ENCODE peak calls at places on chromosomes 5 and 9, in seven cellular contexts. N is kidney, S is cardiac muscle cell, B is A549, Z is fibroblast of mammary gland, L is cardiac fibroblast, K is PC-9. F is an unnamed sample.

GRCh38 chr9:19408316-19408692 is 505 bp upstream of the ACER2 start:
- DNase-seq in N (peak), S (no peak), B (peak), Z (no peak), L (no peak), K (no peak), F (no peak)

GRCh38 chr9:72554221-72554641 is 32.8 kb downstream of the TMC1 start:
- DNase-seq in N (no peak), S (no peak), B (peak), Z (peak), L (peak), K (peak), F (peak)

GRCh38 chr5:54988218-54988617 is 2.8 kb upstream of the ESM1 start:
- DNase-seq in N (no peak), S (no peak), B (no peak), Z (no peak), L (no peak), K (no peak), F (no peak)

GRCh38 chr9:125241863-125242739 is 958 bp upstream of the HSPA5 start:
- DNase-seq in N (peak), S (no peak), B (peak), Z (no peak), L (peak), K (peak), F (no peak)

GRCh38 chr9:105883847-105884246 is 189.5 kb downstream of the TMEM38B start:
- DNase-seq in N (no peak), S (no peak), B (no peak), Z (no peak), L (no peak), K (no peak), F (no peak)

GRCh38 chr5:90529939-90530677 is 724 bp upstream of the LYSMD3 start:
- DNase-seq in N (no peak), S (peak), B (peak), Z (peak), L (peak), K (peak), F (peak)

GRCh38 chr9:33133186-33133585 is 34.0 kb downstream of the B4GALT1 start:
- DNase-seq in N (no peak), S (no peak), B (no peak), Z (peak), L (no peak), K (no peak), F (no peak)

GRCh38 chr9:20526500-20527319 is 95.6 kb downstream of the MLLT3 start:
- DNase-seq in N (no peak), S (no peak), B (no peak), Z (no peak), L (peak), K (peak), F (no peak)

GRCh38 chr5:143349127-143349526 is 54.4 kb downstream of the NR3C1 start:
- DNase-seq in N (no peak), S (no peak), B (no peak), Z (peak), L (no peak), K (no peak), F (no peak)

GRCh38 chr5:422323-423232 is 20.4 kb upstream of the EXOC3 start:
- DNase-seq in N (peak), S (no peak), B (no peak), Z (no peak), L (no peak), K (no peak), F (no peak)

GRCh38 chr5:111598996-111599395 is 86.7 kb upstream of the STARD4 start:
- DNase-seq in N (no peak), S (no peak), B (no peak), Z (no peak), L (no peak), K (no peak), F (no peak)
- H3K4me3 ChIP-seq in N (no peak), S (no peak), B (no peak), Z (no peak), L (no peak), K (no peak), F (no peak)

DNA sequence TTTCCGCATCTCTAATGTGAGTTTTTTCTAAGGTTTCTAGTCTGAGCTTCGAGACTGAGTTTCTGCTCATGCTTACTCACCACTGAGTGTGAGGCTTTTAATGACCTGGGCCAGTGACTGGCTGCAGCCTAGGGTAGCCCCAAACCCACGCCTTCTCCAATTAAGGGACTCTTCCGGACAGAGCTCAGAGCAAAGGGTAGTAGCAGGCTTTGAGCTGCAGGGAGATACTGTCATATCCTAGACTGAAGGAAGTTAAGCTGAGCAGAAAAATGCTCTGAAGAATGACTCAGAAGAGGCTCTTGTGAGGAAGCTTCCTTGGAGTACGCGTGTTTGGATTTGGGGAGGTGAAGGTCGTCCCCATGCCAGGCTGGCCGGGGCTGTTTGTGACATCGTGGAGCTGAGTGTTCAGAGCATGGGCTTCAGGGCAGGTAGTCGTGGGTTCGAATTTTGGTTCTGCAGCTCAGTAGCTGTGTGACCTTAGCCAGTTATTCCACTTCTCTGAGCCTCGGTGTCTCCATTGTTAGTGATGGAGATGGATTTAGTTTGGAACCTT is 3.5 kb downstream of the USP20 start:
- DNase-seq in N (no peak), S (no peak), B (no peak), Z (peak), L (peak), K (peak), F (peak)
- TF ChIP-seq CTCF in N (no peak), S (no peak), B (no peak), Z (no peak), L (no peak), K (no peak), F (no peak)

GRCh38 chr9:4663956-4664355 is 1.9 kb downstream of the PLPP6 start:
- DNase-seq in N (no peak), S (no peak), B (no peak), Z (no peak), L (no peak), K (no peak), F (no peak)
- H3K4me3 ChIP-seq in N (peak), S (no peak), B (peak), Z (no peak), L (no peak), K (peak), F (no peak)

GRCh38 chr9:79312686-79313421 is 258.9 kb upstream of the TLE4 start:
- DNase-seq in N (peak), S (no peak), B (no peak), Z (no peak), L (no peak), K (no peak), F (no peak)
- TF ChIP-seq CTCF in N (no peak), S (no peak), B (no peak), Z (no peak), L (no peak), K (no peak), F (no peak)

GRCh38 chr5:67431191-67431590 is 234.6 kb upstream of the CD180 start:
- DNase-seq in N (no peak), S (no peak), B (no peak), Z (peak), L (peak), K (no peak), F (no peak)

GRCh38 chr5:67432601-67433000 is 236.0 kb upstream of the CD180 start:
- DNase-seq in N (no peak), S (no peak), B (no peak), Z (no peak), L (no peak), K (no peak), F (no peak)

GRCh38 chr5:67425514-67425913 is 228.9 kb upstream of the CD180 start:
- DNase-seq in N (no peak), S (no peak), B (no peak), Z (peak), L (no peak), K (no peak), F (no peak)

GRCh38 chr5:67427745-67428298 is 231.2 kb upstream of the CD180 start:
- DNase-seq in N (no peak), S (no peak), B (no peak), Z (no peak), L (no peak), K (no peak), F (no peak)

GRCh38 chr5:67426961-67427630 is 230.5 kb upstream of the CD180 start:
- DNase-seq in N (no peak), S (no peak), B (no peak), Z (no peak), L (no peak), K (no peak), F (no peak)
- H3K4me3 ChIP-seq in N (no peak), S (no peak), B (no peak), Z (no peak), L (no peak), K (no peak), F (no peak)

GRCh38 chr5:150124111-150124557 is 31.5 kb downstream of the PDGFRB start:
- DNase-seq in N (peak), S (no peak), B (no peak), Z (no peak), L (no peak), K (no peak), F (no peak)

GRCh38 chr5:150120617-150121447 is 34.5 kb upstream of the CSF1R start:
- DNase-seq in N (peak), S (no peak), B (no peak), Z (no peak), L (no peak), K (no peak), F (no peak)

GRCh38 chr5:150121448-150122157 is 34.0 kb downstream of the PDGFRB start:
- DNase-seq in N (peak), S (no peak), B (no peak), Z (no peak), L (no peak), K (no peak), F (no peak)

GRCh38 chr5:150122536-150123481 is 32.8 kb downstream of the PDGFRB start:
- DNase-seq in N (peak), S (no peak), B (no peak), Z (no peak), L (no peak), K (no peak), F (no peak)

GRCh38 chr5:150122158-150122510 is 33.5 kb downstream of the PDGFRB start:
- DNase-seq in N (peak), S (no peak), B (peak), Z (no peak), L (no peak), K (no peak), F (no peak)
- TF ChIP-seq CTCF in N (no peak), S (peak), B (peak), Z (peak), L (peak), K (peak), F (peak)

GRCh38 chr9:128704356-128704670 is 2.0 kb downstream of the PKN3 start:
- DNase-seq in N (no peak), S (no peak), B (no peak), Z (no peak), L (no peak), K (no peak), F (no peak)
- H3K4me3 ChIP-seq in N (no peak), S (no peak), B (no peak), Z (no peak), L (no peak), K (no peak), F (no peak)